ENCODE peak calls at places on chromosome 2, in four cellular contexts. O, I, D and Z are unnamed samples.

GRCh38 chr2:72630767-72631166 is 195.1 kb downstream of the EXOC6B start:
- DNase-seq in D (no peak), I (no peak), O (peak; percentile 37), Z (no peak)

GRCh38 chr2:5991305-5991968 is 299.3 kb downstream of the SOX11 start:
- DNase-seq in D (no peak), O (no peak), I (no peak), Z (no peak)

GRCh38 chr2:48205137-48205798 is 299.0 kb upstream of the FBXO11 start:
- DNase-seq in I (no peak), O (peak; percentile 5), D (no peak), Z (no peak)

GRCh38 chr2:12714391-12715221 is 2.1 kb upstream of the TRIB2 start:
- DNase-seq in D (no peak), O (peak; percentile 40), I (no peak), Z (no peak)

GRCh38 chr2:235669983-235670962 is 176.4 kb downstream of the AGAP1 start:
- DNase-seq in D (no peak), I (no peak), O (peak; percentile 82), Z (peak; percentile 57)

GRCh38 chr2:144834363-144834762 is 314.4 kb upstream of the ZEB2 start:
- DNase-seq in D (no peak), O (no peak), I (no peak), Z (no peak)

GRCh38 chr2:15995603-15996002 is 55.3 kb downstream of the MYCN start:
- DNase-seq in O (no peak), I (no peak), D (no peak), Z (no peak)

GRCh38 chr2:152406119-152406835 is 71.3 kb downstream of the FMNL2 start:
- DNase-seq in D (no peak), O (no peak), I (no peak), Z (no peak)

GRCh38 chr2:207499114-207499513 is 30.6 kb upstream of the CREB1 start:
- DNase-seq in D (no peak), O (no peak), I (no peak), Z (no peak)

GRCh38 chr2:74457549-74458131 is 598 bp upstream of the WBP1 start:
- DNase-seq in O (no peak), D (peak; percentile 81), I (peak; percentile 76), Z (peak; percentile 63)

GRCh38 chr2:114642371-114642770 is 199.9 kb downstream of the DPP10 start:
- DNase-seq in D (no peak), I (no peak), O (no peak), Z (no peak)

GRCh38 chr2:236568068-236568921 is 1.3 kb upstream of the ACKR3 start:
- DNase-seq in O (peak; percentile 25), I (no peak), D (peak; percentile 25), Z (peak; percentile 67)

GRCh38 chr2:232330068-232330999 is 48.2 kb upstream of the ALPP start:
- DNase-seq in I (no peak), O (no peak), D (no peak), Z (no peak)

GRCh38 chr2:55401124-55401523 is 18.5 kb downstream of the CCDC88A start:
- DNase-seq in D (no peak), O (no peak), I (no peak), Z (no peak)

GRCh38 chr2:82968381-82968780 is 1490.7 kb downstream of the SUCLG1 start:
- DNase-seq in D (no peak), O (peak; percentile 31), I (no peak), Z (no peak)

GRCh38 chr2:150620860-150621259 is 133.4 kb upstream of the RND3 start:
- DNase-seq in I (no peak), D (no peak), O (no peak), Z (no peak)

GRCh38 chr2:9002637-9003365 is 683 bp downstream of the MBOAT2 start:
- DNase-seq in O (peak; percentile 34), D (peak; percentile 6), I (no peak), Z (peak; percentile 6)

GRCh38 chr2:208501217-208501616 is 94.6 kb downstream of the PTH2R start:
- DNase-seq in O (no peak), D (no peak), I (no peak), Z (no peak)

GRCh38 chr2:134402385-134402784 is 148.5 kb downstream of the MGAT5 start:
- DNase-seq in I (no peak), O (peak; percentile 82), D (no peak), Z (peak; percentile 57)

GRCh38 chr2:1638281-1638860 is 105.9 kb downstream of the PXDN start:
- DNase-seq in D (no peak), I (no peak), O (no peak), Z (no peak)

GRCh38 chr2:19350678-19351401 is 7.6 kb downstream of the OSR1 start:
- DNase-seq in I (no peak), D (no peak), O (no peak), Z (no peak)

GRCh38 chr2:19348692-19349091 is 9.7 kb downstream of the OSR1 start:
- DNase-seq in O (no peak), D (no peak), I (no peak), Z (no peak)

GRCh38 chr2:19347619-19348562 is 10.5 kb downstream of the OSR1 start:
- DNase-seq in D (peak; percentile 97), O (peak; percentile 99), I (peak; percentile 97), Z (peak; percentile 94)

GRCh38 chr2:19349911-19350677 is 8.3 kb downstream of the OSR1 start:
- DNase-seq in D (peak; percentile 46), O (peak; percentile 20), I (no peak), Z (peak; percentile 76)

GRCh38 chr2:19346983-19347618 is 11.3 kb downstream of the OSR1 start:
- DNase-seq in O (no peak), D (no peak), I (no peak), Z (no peak)
- H3K27ac ChIP-seq in O (peak overlapping the region; percentile 96), D (peak overlapping the region; percentile 92), I (peak overlapping the region; percentile 93), Z (peak overlapping the region; percentile 93)

GRCh38 chr2:233384811-233385488 is 30.7 kb downstream of the DGKD start:
- DNase-seq in D (no peak), O (peak; percentile 15), I (no peak), Z (no peak)

GRCh38 chr2:233386382-233387041 is 32.2 kb downstream of the DGKD start:
- DNase-seq in I (no peak), D (no peak), O (peak; percentile 83), Z (no peak)

GRCh38 chr2:233387667-233388528 is 33.6 kb downstream of the DGKD start:
- DNase-seq in O (peak; percentile 99), I (no peak), D (no peak), Z (peak; percentile 95)

GRCh38 chr2:233385489-233386044 is 31.3 kb downstream of the DGKD start:
- DNase-seq in O (peak; percentile 28), D (no peak), I (peak; percentile 28), Z (no peak)

DNA sequence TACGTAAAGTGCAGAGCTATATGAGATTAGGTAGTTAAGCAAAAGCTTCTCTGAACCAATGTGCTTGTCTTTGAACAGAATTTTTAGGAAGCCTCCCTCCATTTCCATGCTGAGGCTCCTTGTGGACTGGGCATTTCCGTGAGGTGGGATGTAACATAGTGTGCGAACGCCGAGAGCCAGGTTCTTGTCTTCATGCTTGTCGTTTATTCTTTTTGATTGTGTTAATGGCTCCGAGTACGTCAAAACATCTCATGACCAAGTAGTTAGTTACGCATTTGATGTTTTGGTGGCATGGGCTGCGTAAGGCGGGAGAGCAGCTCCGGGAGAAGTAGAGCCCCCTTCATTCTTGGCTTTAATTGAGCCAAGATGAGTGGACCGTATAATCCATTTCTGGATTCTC is 32.9 kb downstream of the DGKD start:
- DNase-seq in O (peak; percentile 89), I (no peak), D (no peak), Z (no peak)
- H3K4me1 ChIP-seq in O (peaks cover 17% of the 10 kb centered on the region), I (peaks cover 74% of the 10 kb centered on the region), D (peaks cover 32% of the 10 kb centered on the region), Z (peaks cover 54% of the 10 kb centered on the region)

GRCh38 chr2:239942090-239942489 is 83.1 kb downstream of the NDUFA10 start:
- DNase-seq in O (no peak), I (no peak), D (no peak), Z (no peak)

GRCh38 chr2:239942871-239943311 is 82.3 kb downstream of the NDUFA10 start:
- DNase-seq in D (no peak), O (no peak), I (no peak), Z (no peak)

GRCh38 chr2:239943991-239944441 is 81.1 kb downstream of the NDUFA10 start:
- DNase-seq in O (no peak), I (no peak), D (no peak), Z (no peak)

GRCh38 chr2:239944706-239945551 is 80.2 kb downstream of the NDUFA10 start:
- DNase-seq in D (peak; percentile 32), O (peak; percentile 18), I (peak; percentile 10), Z (no peak)

GRCh38 chr2:239943571-239943970 is 81.6 kb downstream of the NDUFA10 start:
- DNase-seq in O (no peak), D (no peak), I (no peak), Z (no peak)
- H3K27ac ChIP-seq in O (no peak overlapping the region), D (no peak overlapping the region), I (no peak overlapping the region), Z (no peak overlapping the region)

DNA sequence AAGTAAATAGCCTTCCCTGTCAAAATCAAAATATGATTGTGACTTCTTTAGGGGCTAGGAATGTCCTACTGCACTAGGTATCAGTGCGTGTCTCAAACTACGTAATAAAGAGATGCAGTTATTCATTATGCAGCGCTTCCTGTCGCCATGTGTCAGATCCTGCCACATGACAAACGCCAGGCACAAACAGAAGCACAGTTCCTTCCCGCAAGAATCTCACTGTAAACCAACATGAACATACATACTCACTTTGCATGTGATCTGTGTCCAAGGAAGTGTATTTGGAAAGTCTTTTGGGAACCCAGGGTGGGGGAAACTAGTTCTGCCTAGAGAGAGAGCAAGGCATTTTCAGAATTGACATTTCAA is 599.9 kb downstream of the RNF144A start:
- DNase-seq in D (peak; percentile 29), I (peak; percentile 4), O (no peak), Z (no peak)
- H3K4me1 ChIP-seq in D (peaks cover 13% of the 10 kb centered on the region), I (peaks cover 48% of the 10 kb centered on the region), O (no peaks in the 10 kb centered on the region), Z (no peaks in the 10 kb centered on the region)

GRCh38 chr2:62430146-62430545 is 75.8 kb downstream of the TMEM17 start:
- DNase-seq in O (no peak), D (no peak), I (no peak), Z (no peak)

GRCh38 chr2:62435720-62436119 is 70.3 kb downstream of the TMEM17 start:
- DNase-seq in O (no peak), D (no peak), I (no peak), Z (no peak)

GRCh38 chr2:62427146-62427545 is 78.8 kb downstream of the TMEM17 start:
- DNase-seq in D (no peak), O (no peak), I (no peak), Z (no peak)

GRCh38 chr2:62432407-62432806 is 73.6 kb downstream of the TMEM17 start:
- DNase-seq in O (no peak), I (no peak), D (no peak), Z (no peak)

GRCh38 chr2:62431512-62431911 is 74.5 kb downstream of the TMEM17 start:
- DNase-seq in I (no peak), D (no peak), O (no peak), Z (no peak)
- H3K27ac ChIP-seq in I (no peak overlapping the region), D (no peak overlapping the region), O (no peak overlapping the region), Z (no peak overlapping the region)

GRCh38 chr2:220228310-220229006 is 601.0 kb downstream of the SLC4A3 start:
- DNase-seq in O (peak; percentile 97), I (no peak), D (no peak), Z (no peak)
- H3K4me1 ChIP-seq in O (peaks cover 25% of the 10 kb centered on the region), I (no peaks in the 10 kb centered on the region), D (no peaks in the 10 kb centered on the region), Z (no peaks in the 10 kb centered on the region)

GRCh38 chr2:211793783-211794182 is 744.8 kb downstream of the ERBB4 start:
- DNase-seq in I (no peak), O (no peak), D (no peak), Z (no peak)
- H3K27ac ChIP-seq in I (no peak overlapping the region), O (no peak overlapping the region), D (no peak overlapping the region), Z (no peak overlapping the region)